ENCODE peak calls at places on chromosomes 3 and 15, in ten cellular contexts. One of them, this sample, is unnamed.
A peak's percentile ranks its signal among the peaks of the same experiment; 100 is the strongest.

GRCh38 chr3:23726811-23727548 is 78.8 kb upstream of the UBE2E1 start:
- DNase-seq in Caco-2: no peak
- DNase-seq in choroid plexus epithelial cell: peak; percentile 14
- DNase-seq in Peyer's patch: no peak
- DNase-seq in astrocyte of the spinal cord: no peak
- DNase-seq in WERI-Rb-1: no peak
- DNase-seq in fibroblast of villous mesenchyme: no peak
- DNase-seq in left lung: no peak
- DNase-seq in breast epithelium: no peak
- DNase-seq in IMR-90: no peak
- DNase-seq in this sample: no peak

GRCh38 chr15:59274126-59274970 is 67.7 kb downstream of the LDHAL6B start:
- DNase-seq in choroid plexus epithelial cell: peak; percentile 56
- DNase-seq in breast epithelium: no peak
- DNase-seq in astrocyte of the spinal cord: peak; percentile 83
- DNase-seq in fibroblast of villous mesenchyme: no peak
- DNase-seq in left lung: no peak
- DNase-seq in WERI-Rb-1: no peak
- DNase-seq in Caco-2: no peak
- DNase-seq in IMR-90: peak; percentile 61
- DNase-seq in Peyer's patch: no peak
- DNase-seq in this sample: peak; percentile 33

GRCh38 chr3:142215111-142215510 is 10.3 kb downstream of the GK5 start:
- DNase-seq in fibroblast of villous mesenchyme: peak; percentile 53
- DNase-seq in astrocyte of the spinal cord: no peak
- DNase-seq in WERI-Rb-1: no peak
- DNase-seq in breast epithelium: no peak
- DNase-seq in Caco-2: no peak
- DNase-seq in left lung: no peak
- DNase-seq in Peyer's patch: no peak
- DNase-seq in choroid plexus epithelial cell: peak; percentile 67
- DNase-seq in IMR-90: peak; percentile 23
- DNase-seq in this sample: peak; percentile 18

GRCh38 chr3:151037746-151038145 is 47.7 kb upstream of the MED12L start:
- DNase-seq in IMR-90: peak; percentile 97
- DNase-seq in Peyer's patch: no peak
- DNase-seq in fibroblast of villous mesenchyme: peak; percentile 89
- DNase-seq in left lung: no peak
- DNase-seq in WERI-Rb-1: no peak
- DNase-seq in choroid plexus epithelial cell: peak; percentile 97
- DNase-seq in Caco-2: no peak
- DNase-seq in breast epithelium: no peak
- DNase-seq in astrocyte of the spinal cord: peak; percentile 96
- DNase-seq in this sample: peak; percentile 96

GRCh38 chr15:67806539-67806935 is 18.8 kb upstream of the SKOR1 start:
- DNase-seq in choroid plexus epithelial cell: no peak
- DNase-seq in breast epithelium: no peak
- DNase-seq in left lung: peak; percentile 64
- DNase-seq in fibroblast of villous mesenchyme: no peak
- DNase-seq in astrocyte of the spinal cord: no peak
- DNase-seq in IMR-90: no peak
- DNase-seq in Peyer's patch: no peak
- DNase-seq in WERI-Rb-1: no peak
- DNase-seq in Caco-2: peak; percentile 18
- DNase-seq in this sample: no peak

GRCh38 chr15:99312228-99312627 is 60.9 kb downstream of the LRRC28 start:
- DNase-seq in WERI-Rb-1: no peak
- DNase-seq in Caco-2: no peak
- DNase-seq in IMR-90: no peak
- DNase-seq in Peyer's patch: no peak
- DNase-seq in fibroblast of villous mesenchyme: no peak
- DNase-seq in astrocyte of the spinal cord: no peak
- DNase-seq in choroid plexus epithelial cell: no peak
- DNase-seq in left lung: no peak
- DNase-seq in breast epithelium: no peak
- DNase-seq in this sample: no peak

GRCh38 chr3:133209871-133210550 is 171.8 kb downstream of the TMEM108 start:
- DNase-seq in astrocyte of the spinal cord: peak; percentile 56
- DNase-seq in IMR-90: peak; percentile 27
- DNase-seq in WERI-Rb-1: no peak
- DNase-seq in choroid plexus epithelial cell: no peak
- DNase-seq in Caco-2: no peak
- DNase-seq in left lung: no peak
- DNase-seq in Peyer's patch: no peak
- DNase-seq in fibroblast of villous mesenchyme: peak; percentile 66
- DNase-seq in breast epithelium: no peak
- DNase-seq in this sample: peak; percentile 74

GRCh38 chr3:174270841-174271240 is 588.3 kb upstream of the NAALADL2 start:
- DNase-seq in fibroblast of villous mesenchyme: peak; percentile 47
- DNase-seq in Caco-2: no peak
- DNase-seq in left lung: no peak
- DNase-seq in choroid plexus epithelial cell: peak; percentile 55
- DNase-seq in IMR-90: peak; percentile 87
- DNase-seq in WERI-Rb-1: no peak
- DNase-seq in Peyer's patch: no peak
- DNase-seq in breast epithelium: no peak
- DNase-seq in astrocyte of the spinal cord: peak; percentile 75
- DNase-seq in this sample: peak; percentile 61

GRCh38 chr3:33372218-33373081 is 67.8 kb downstream of the UBP1 start:
- DNase-seq in Caco-2: no peak
- DNase-seq in Peyer's patch: no peak
- DNase-seq in choroid plexus epithelial cell: peak; percentile 73
- DNase-seq in left lung: no peak
- DNase-seq in IMR-90: peak; percentile 73
- DNase-seq in breast epithelium: no peak
- DNase-seq in astrocyte of the spinal cord: peak; percentile 77
- DNase-seq in fibroblast of villous mesenchyme: peak; percentile 64
- DNase-seq in WERI-Rb-1: peak; percentile 36
- DNase-seq in this sample: peak; percentile 76

GRCh38 chr3:33377931-33378330 is 62.3 kb downstream of the UBP1 start:
- DNase-seq in Caco-2: no peak
- DNase-seq in astrocyte of the spinal cord: peak; percentile 43
- DNase-seq in IMR-90: peak; percentile 84
- DNase-seq in WERI-Rb-1: no peak
- DNase-seq in choroid plexus epithelial cell: peak; percentile 51
- DNase-seq in left lung: no peak
- DNase-seq in fibroblast of villous mesenchyme: peak; percentile 23
- DNase-seq in Peyer's patch: no peak
- DNase-seq in breast epithelium: no peak
- DNase-seq in this sample: peak; percentile 82

GRCh38 chr3:33377489-33377888 is 62.7 kb downstream of the UBP1 start:
- DNase-seq in choroid plexus epithelial cell: no peak
- DNase-seq in IMR-90: no peak
- DNase-seq in WERI-Rb-1: peak; percentile 38
- DNase-seq in Caco-2: no peak
- DNase-seq in Peyer's patch: no peak
- DNase-seq in left lung: no peak
- DNase-seq in astrocyte of the spinal cord: no peak
- DNase-seq in fibroblast of villous mesenchyme: no peak
- DNase-seq in breast epithelium: no peak
- DNase-seq in this sample: no peak

DNA sequence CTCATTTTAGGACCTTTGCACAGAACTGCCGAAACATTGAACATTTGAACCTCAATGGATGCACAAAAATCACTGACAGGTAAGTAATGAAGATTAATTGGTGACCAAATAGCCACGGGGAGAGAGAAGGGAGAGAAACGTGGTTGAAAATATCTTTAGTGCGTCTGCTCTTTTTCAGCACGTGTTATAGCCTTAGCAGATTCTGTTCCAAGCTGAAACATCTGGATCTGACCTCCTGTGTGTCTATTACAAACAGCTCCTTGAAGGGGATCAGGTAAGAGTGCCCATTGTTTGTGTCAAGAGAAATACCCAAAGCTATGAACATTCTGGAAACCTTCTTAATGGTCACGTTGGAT is 67.1 kb downstream of the UBP1 start:
- DNase-seq in left lung: no peak
- DNase-seq in astrocyte of the spinal cord: no peak
- DNase-seq in Caco-2: no peak
- DNase-seq in Peyer's patch: no peak
- DNase-seq in WERI-Rb-1: no peak
- DNase-seq in IMR-90: no peak
- DNase-seq in fibroblast of villous mesenchyme: no peak
- DNase-seq in choroid plexus epithelial cell: no peak
- DNase-seq in breast epithelium: no peak
- DNase-seq in this sample: no peak
- TF ChIP-seq CTCF in left lung: no peak
- TF ChIP-seq CTCF in astrocyte of the spinal cord: no peak
- TF ChIP-seq CTCF in Caco-2: no peak
- TF ChIP-seq CTCF in Peyer's patch: no peak
- TF ChIP-seq CTCF in WERI-Rb-1: no peak
- TF ChIP-seq CTCF in IMR-90: no peak
- TF ChIP-seq CTCF in fibroblast of villous mesenchyme: no peak
- TF ChIP-seq CTCF in choroid plexus epithelial cell: no peak
- TF ChIP-seq CTCF in breast epithelium: peak; percentile 13
- TF ChIP-seq CTCF in this sample: no peak

DNA sequence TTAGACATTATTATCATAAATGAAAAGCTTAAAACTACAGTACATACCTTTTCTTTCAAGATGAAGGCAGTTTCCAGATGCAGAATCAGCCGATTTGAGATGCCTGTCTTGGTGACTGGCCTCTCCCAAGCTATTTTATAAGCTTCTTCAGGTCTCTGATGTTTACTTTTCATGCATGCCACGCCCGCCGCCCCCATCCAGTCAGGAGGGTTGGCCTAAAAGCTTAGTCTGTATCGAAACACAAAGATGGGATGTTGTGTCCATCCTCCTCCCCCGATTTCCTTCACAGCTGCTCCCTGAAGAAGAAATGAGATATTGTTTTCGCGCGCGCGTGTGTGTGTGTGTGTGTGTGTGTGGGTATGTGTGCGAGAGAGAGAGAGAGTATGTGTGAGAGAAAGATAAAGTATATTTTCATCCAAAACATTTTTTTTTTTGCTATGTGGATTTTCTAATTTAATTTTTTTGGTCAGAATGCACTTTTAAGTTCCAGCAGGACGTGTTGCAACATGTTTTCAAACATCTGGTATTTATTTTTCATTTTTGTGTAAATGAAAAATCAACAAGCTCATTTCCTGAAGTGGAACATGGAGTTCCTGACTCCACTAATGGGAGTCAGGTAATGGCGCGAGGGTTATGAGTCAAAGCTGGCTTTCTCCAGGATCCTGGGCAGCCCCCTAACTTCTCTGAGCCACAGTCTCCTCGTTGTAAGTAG is at the start of gene APOD:
- DNase-seq in Peyer's patch: peak; percentile 54
- DNase-seq in left lung: no peak
- DNase-seq in breast epithelium: no peak
- DNase-seq in astrocyte of the spinal cord: peak; percentile 32
- DNase-seq in Caco-2: peak; percentile 76
- DNase-seq in IMR-90: peak; percentile 13
- DNase-seq in WERI-Rb-1: no peak
- DNase-seq in choroid plexus epithelial cell: peak; percentile 80
- DNase-seq in fibroblast of villous mesenchyme: peak; percentile 77
- DNase-seq in this sample: peak; percentile 68
- H3K4me3 ChIP-seq in Peyer's patch: no peak within 1 kb of the TSS
- H3K4me3 ChIP-seq in left lung: no peak within 1 kb of the TSS
- H3K4me3 ChIP-seq in breast epithelium: peak within 1 kb of the TSS; percentile 66
- H3K4me3 ChIP-seq in astrocyte of the spinal cord: no peak within 1 kb of the TSS
- H3K4me3 ChIP-seq in Caco-2: no peak within 1 kb of the TSS
- H3K4me3 ChIP-seq in IMR-90: no peak within 1 kb of the TSS
- H3K4me3 ChIP-seq in WERI-Rb-1: no peak within 1 kb of the TSS
- H3K4me3 ChIP-seq in choroid plexus epithelial cell: peak within 1 kb of the TSS; percentile 30
- H3K4me3 ChIP-seq in fibroblast of villous mesenchyme: peak within 1 kb of the TSS; percentile 24
- H3K4me3 ChIP-seq in this sample: peak within 1 kb of the TSS; percentile 13

DNA sequence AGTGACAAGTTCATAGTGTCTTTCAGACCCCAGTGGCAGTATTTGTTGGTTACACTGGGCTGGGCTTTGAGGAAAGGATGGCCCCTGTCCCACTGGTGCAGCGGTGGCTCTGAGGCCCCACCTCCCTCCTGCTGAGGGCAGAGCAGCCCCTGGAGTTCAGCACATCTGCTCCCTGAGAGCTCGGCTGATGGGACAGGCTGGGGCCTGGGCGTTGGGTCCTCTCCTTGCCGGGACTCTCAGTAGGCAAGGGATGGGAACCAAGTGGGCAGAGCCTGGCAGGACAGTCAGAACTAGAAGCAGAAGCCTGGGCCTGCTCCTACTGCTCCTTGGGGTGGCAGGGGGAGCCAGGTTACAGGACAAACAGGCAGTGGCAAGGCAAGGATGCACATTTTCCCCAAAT is 114.5 kb downstream of the NUP210 start:
- DNase-seq in fibroblast of villous mesenchyme: no peak
- DNase-seq in IMR-90: no peak
- DNase-seq in Peyer's patch: peak; percentile 31
- DNase-seq in astrocyte of the spinal cord: no peak
- DNase-seq in left lung: no peak
- DNase-seq in choroid plexus epithelial cell: no peak
- DNase-seq in WERI-Rb-1: no peak
- DNase-seq in Caco-2: no peak
- DNase-seq in breast epithelium: no peak
- DNase-seq in this sample: no peak
- TF ChIP-seq CTCF in fibroblast of villous mesenchyme: no peak
- TF ChIP-seq CTCF in IMR-90: no peak
- TF ChIP-seq CTCF in Peyer's patch: no peak
- TF ChIP-seq CTCF in astrocyte of the spinal cord: no peak
- TF ChIP-seq CTCF in left lung: no peak
- TF ChIP-seq CTCF in choroid plexus epithelial cell: no peak
- TF ChIP-seq CTCF in WERI-Rb-1: no peak
- TF ChIP-seq CTCF in Caco-2: no peak
- TF ChIP-seq CTCF in breast epithelium: no peak
- TF ChIP-seq CTCF in this sample: no peak

GRCh38 chr3:12922299-12922698 is 80.9 kb upstream of the RPL32 start:
- DNase-seq in Caco-2: no peak
- DNase-seq in WERI-Rb-1: no peak
- DNase-seq in astrocyte of the spinal cord: peak; percentile 3
- DNase-seq in IMR-90: peak; percentile 15
- DNase-seq in breast epithelium: no peak
- DNase-seq in fibroblast of villous mesenchyme: no peak
- DNase-seq in choroid plexus epithelial cell: peak; percentile 21
- DNase-seq in Peyer's patch: no peak
- DNase-seq in left lung: no peak
- DNase-seq in this sample: no peak

GRCh38 chr3:12921736-12922135 is 80.4 kb upstream of the RPL32 start:
- DNase-seq in choroid plexus epithelial cell: no peak
- DNase-seq in IMR-90: peak; percentile 23
- DNase-seq in Caco-2: no peak
- DNase-seq in Peyer's patch: no peak
- DNase-seq in breast epithelium: no peak
- DNase-seq in left lung: no peak
- DNase-seq in WERI-Rb-1: no peak
- DNase-seq in astrocyte of the spinal cord: no peak
- DNase-seq in fibroblast of villous mesenchyme: no peak
- DNase-seq in this sample: no peak

GRCh38 chr3:12922881-12923431 is 81.6 kb upstream of the RPL32 start:
- DNase-seq in WERI-Rb-1: no peak
- DNase-seq in left lung: no peak
- DNase-seq in breast epithelium: no peak
- DNase-seq in Caco-2: no peak
- DNase-seq in fibroblast of villous mesenchyme: no peak
- DNase-seq in IMR-90: no peak
- DNase-seq in Peyer's patch: no peak
- DNase-seq in astrocyte of the spinal cord: no peak
- DNase-seq in choroid plexus epithelial cell: no peak
- DNase-seq in this sample: no peak

GRCh38 chr3:12919205-12919604 is 77.8 kb upstream of the RPL32 start:
- DNase-seq in Caco-2: no peak
- DNase-seq in Peyer's patch: no peak
- DNase-seq in astrocyte of the spinal cord: no peak
- DNase-seq in fibroblast of villous mesenchyme: no peak
- DNase-seq in left lung: no peak
- DNase-seq in IMR-90: no peak
- DNase-seq in choroid plexus epithelial cell: no peak
- DNase-seq in breast epithelium: no peak
- DNase-seq in WERI-Rb-1: no peak
- DNase-seq in this sample: no peak

DNA sequence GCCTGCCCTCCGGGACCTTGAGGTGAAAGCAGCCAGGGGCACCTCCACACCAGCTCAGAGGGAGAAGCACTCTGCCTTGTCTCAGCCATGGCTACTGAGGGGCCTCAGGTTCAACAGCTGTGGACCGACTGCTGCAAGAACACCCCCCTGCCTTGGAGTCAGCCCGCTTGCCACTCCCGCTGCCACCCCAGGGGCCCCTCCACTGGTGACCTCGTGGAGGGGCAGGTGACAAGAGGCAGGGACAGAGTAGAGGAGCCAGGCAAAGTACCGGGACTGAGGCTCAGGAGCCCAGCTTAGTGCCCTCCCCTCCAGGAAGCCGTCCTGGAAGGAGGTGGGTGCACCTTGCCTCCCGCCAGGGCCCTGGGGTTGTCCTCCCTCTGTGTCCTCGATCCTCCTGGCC is 79.6 kb upstream of the RPL32 start:
- DNase-seq in WERI-Rb-1: no peak
- DNase-seq in choroid plexus epithelial cell: no peak
- DNase-seq in fibroblast of villous mesenchyme: no peak
- DNase-seq in astrocyte of the spinal cord: no peak
- DNase-seq in IMR-90: no peak
- DNase-seq in Caco-2: no peak
- DNase-seq in breast epithelium: no peak
- DNase-seq in Peyer's patch: no peak
- DNase-seq in left lung: no peak
- DNase-seq in this sample: no peak
- H3K4me3 ChIP-seq in WERI-Rb-1: no peak overlapping the region
- H3K4me3 ChIP-seq in choroid plexus epithelial cell: no peak overlapping the region
- H3K4me3 ChIP-seq in fibroblast of villous mesenchyme: no peak overlapping the region
- H3K4me3 ChIP-seq in astrocyte of the spinal cord: no peak overlapping the region
- H3K4me3 ChIP-seq in IMR-90: no peak overlapping the region
- H3K4me3 ChIP-seq in Caco-2: no peak overlapping the region
- H3K4me3 ChIP-seq in breast epithelium: no peak overlapping the region
- H3K4me3 ChIP-seq in Peyer's patch: no peak overlapping the region
- H3K4me3 ChIP-seq in left lung: no peak overlapping the region
- H3K4me3 ChIP-seq in this sample: no peak overlapping the region